ENCODE peak calls at places on chromosomes 3 and 15, in nine cellular contexts. T, P, Q, X, W, R, S, L and V are unnamed samples.

GRCh38 chr3:128286691-128287090 is 133.4 kb downstream of the EEFSEC start:
- DNase-seq in T (no peak), P (no peak), Q (no peak), X (no peak), W (no peak), R (no peak), S (no peak), L (no peak), V (no peak)

GRCh38 chr3:15724446-15724845 is 73.3 kb downstream of the ANKRD28 start:
- DNase-seq in T (no peak), P (no peak), Q (no peak), X (no peak), W (no peak), R (no peak), S (no peak), L (no peak), V (no peak)

GRCh38 chr3:30694668-30695067 is 88.3 kb downstream of the TGFBR2 start:
- DNase-seq in T (no peak), P (no peak), Q (no peak), X (no peak), W (no peak), R (no peak), S (no peak), L (no peak), V (no peak)

GRCh38 chr3:66499881-66500574 is 794 bp downstream of the LRIG1 start:
- DNase-seq in T (no peak), P (no peak), Q (peak), X (peak), W (no peak), R (no peak), S (peak), L (no peak), V (no peak)

GRCh38 chr3:44104043-44104442 is 137.6 kb upstream of the TOPAZ1 start:
- DNase-seq in T (no peak), P (no peak), Q (no peak), X (no peak), W (no peak), R (no peak), S (no peak), L (no peak), V (no peak)

GRCh38 chr15:43292375-43293078 is 25.8 kb upstream of the TGM5 start:
- DNase-seq in T (no peak), P (no peak), Q (no peak), X (no peak), W (no peak), R (no peak), S (no peak), L (no peak), V (no peak)

GRCh38 chr3:152944671-152945070 is 109.7 kb downstream of the P2RY1 start:
- DNase-seq in T (peak), P (no peak), Q (no peak), X (no peak), W (no peak), R (no peak), S (no peak), L (no peak), V (no peak)

GRCh38 chr3:62667714-62668113 is 207.5 kb downstream of the CADPS start:
- DNase-seq in T (peak), P (no peak), Q (no peak), X (no peak), W (no peak), R (no peak), S (peak), L (no peak), V (no peak)

GRCh38 chr15:83709246-83709645 is 55.3 kb downstream of the ADAMTSL3 start:
- DNase-seq in T (no peak), P (no peak), Q (no peak), X (no peak), W (no peak), R (no peak), S (no peak), L (no peak), V (no peak)

GRCh38 chr3:128917291-128917690 is 37.9 kb downstream of the ACAD9 start:
- DNase-seq in T (no peak), P (no peak), Q (no peak), X (no peak), W (no peak), R (no peak), S (no peak), L (no peak), V (no peak)

GRCh38 chr3:98731720-98732238 is 31.4 kb upstream of the ST3GAL6 start:
- DNase-seq in T (no peak), P (no peak), Q (no peak), X (peak), W (no peak), R (no peak), S (no peak), L (no peak), V (no peak)

GRCh38 chr3:97996988-97997387 is 24.8 kb upstream of the RIOX2 start:
- DNase-seq in T (no peak), P (no peak), Q (no peak), X (no peak), W (no peak), R (no peak), S (no peak), L (no peak), V (no peak)

GRCh38 chr3:188936597-188937107 is 235.1 kb upstream of the TPRG1 start:
- DNase-seq in T (no peak), P (no peak), Q (no peak), X (no peak), W (no peak), R (no peak), S (no peak), L (no peak), V (no peak)

GRCh38 chr3:180382781-180383180 is 219.2 kb upstream of the TTC14 start:
- DNase-seq in T (peak), P (no peak), Q (no peak), X (no peak), W (no peak), R (no peak), S (no peak), L (no peak), V (no peak)

GRCh38 chr3:56938545-56938944 is 121.9 kb upstream of the SPATA12 start:
- DNase-seq in T (no peak), P (no peak), Q (no peak), X (no peak), W (no peak), R (no peak), S (no peak), L (no peak), V (no peak)

GRCh38 chr3:139312959-139313358 is 30.9 kb upstream of the MRPS22 start:
- DNase-seq in T (no peak), P (no peak), Q (no peak), X (peak), W (no peak), R (no peak), S (no peak), L (no peak), V (peak)

GRCh38 chr3:41683666-41684350 is 278.1 kb downstream of the ULK4 start:
- DNase-seq in T (no peak), P (no peak), Q (no peak), X (peak), W (no peak), R (no peak), S (no peak), L (no peak), V (no peak)

GRCh38 chr3:112634786-112635541 is 6.0 kb downstream of the CCDC80 start:
- DNase-seq in T (no peak), P (no peak), Q (no peak), X (no peak), W (no peak), R (no peak), S (no peak), L (peak), V (no peak)

GRCh38 chr15:32641517-32642059 is at the start of gene SCG5:
- DNase-seq in T (peak), P (no peak), Q (no peak), X (no peak), W (no peak), R (no peak), S (no peak), L (no peak), V (no peak)

GRCh38 chr15:90435652-90436337 is 47.8 kb downstream of the IQGAP1 start:
- DNase-seq in T (no peak), P (no peak), Q (no peak), X (no peak), W (no peak), R (no peak), S (no peak), L (no peak), V (no peak)
- TF ChIP-seq CTCF in T (no peak), P (no peak), Q (no peak), X (no peak), W (no peak), R (no peak), S (no peak), L (no peak), V (no peak)

GRCh38 chr15:69797615-69798014 is 300.1 kb downstream of the TLE3 start:
- DNase-seq in T (no peak), P (no peak), Q (no peak), X (no peak), W (no peak), R (no peak), S (no peak), L (no peak), V (no peak)

GRCh38 chr15:69794643-69795461 is 302.9 kb downstream of the TLE3 start:
- DNase-seq in T (peak), P (no peak), Q (peak), X (no peak), W (no peak), R (no peak), S (no peak), L (no peak), V (peak)

GRCh38 chr15:69793783-69794451 is 303.8 kb downstream of the TLE3 start:
- DNase-seq in T (no peak), P (no peak), Q (no peak), X (no peak), W (no peak), R (no peak), S (no peak), L (no peak), V (no peak)

GRCh38 chr15:69797051-69797595 is 300.6 kb downstream of the TLE3 start:
- DNase-seq in T (no peak), P (no peak), Q (no peak), X (no peak), W (no peak), R (no peak), S (no peak), L (no peak), V (no peak)

DNA sequence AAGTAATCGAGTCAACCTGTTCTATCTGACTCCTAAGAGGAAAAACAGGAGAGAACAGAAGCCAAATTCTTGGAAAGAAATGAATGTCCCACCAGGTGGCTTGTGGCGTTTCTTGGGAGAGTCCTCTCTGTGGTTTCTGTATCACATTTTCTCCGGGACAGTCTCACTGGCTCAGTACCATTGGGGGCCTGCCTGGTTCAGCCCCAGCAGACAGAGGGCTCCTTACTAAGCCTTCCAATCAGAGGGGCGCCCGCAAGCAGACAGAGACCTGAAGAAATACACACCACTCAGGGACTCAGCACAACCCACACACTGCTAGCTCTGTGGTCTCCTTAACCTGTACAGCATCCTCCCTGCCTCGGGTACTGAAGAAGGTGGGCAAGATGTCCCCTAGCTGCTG is 302.1 kb downstream of the TLE3 start:
- DNase-seq in T (no peak), P (no peak), Q (no peak), X (no peak), W (no peak), R (no peak), S (no peak), L (no peak), V (no peak)
- H3K4me3 ChIP-seq in T (no peak), P (no peak), Q (no peak), X (no peak), W (no peak), R (no peak), S (no peak), L (no peak), V (no peak)

DNA sequence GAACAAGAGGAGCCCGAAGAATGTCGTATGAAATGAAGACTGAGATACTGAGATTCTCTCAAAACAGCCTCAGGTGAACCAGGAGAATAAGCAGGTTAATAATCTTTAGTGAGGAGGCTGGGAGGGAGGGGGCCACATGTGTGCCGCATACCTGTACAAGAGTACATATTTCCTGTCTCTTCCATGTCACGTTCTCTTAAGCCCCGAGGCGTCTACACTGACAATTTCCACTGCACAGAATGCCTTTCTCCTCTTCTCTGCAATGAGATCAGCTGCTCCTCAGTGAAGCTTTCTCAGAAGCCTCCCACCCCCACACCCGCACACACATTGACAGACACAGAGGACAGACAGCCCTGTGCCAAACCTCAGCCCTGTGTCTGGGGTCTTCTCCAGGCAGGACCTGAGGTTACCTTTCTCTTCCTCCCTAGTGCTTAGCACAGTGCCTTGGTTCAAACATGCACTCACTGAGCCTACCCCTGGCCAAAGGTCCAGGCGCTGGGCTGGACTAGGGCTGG is 55.4 kb downstream of the PDZRN3 start:
- DNase-seq in T (no peak), P (no peak), Q (no peak), X (peak), W (no peak), R (no peak), S (no peak), L (no peak), V (no peak)
- TF ChIP-seq CTCF in T (no peak), P (no peak), Q (no peak), X (no peak), W (no peak), R (no peak), S (no peak), L (no peak), V (no peak)

DNA sequence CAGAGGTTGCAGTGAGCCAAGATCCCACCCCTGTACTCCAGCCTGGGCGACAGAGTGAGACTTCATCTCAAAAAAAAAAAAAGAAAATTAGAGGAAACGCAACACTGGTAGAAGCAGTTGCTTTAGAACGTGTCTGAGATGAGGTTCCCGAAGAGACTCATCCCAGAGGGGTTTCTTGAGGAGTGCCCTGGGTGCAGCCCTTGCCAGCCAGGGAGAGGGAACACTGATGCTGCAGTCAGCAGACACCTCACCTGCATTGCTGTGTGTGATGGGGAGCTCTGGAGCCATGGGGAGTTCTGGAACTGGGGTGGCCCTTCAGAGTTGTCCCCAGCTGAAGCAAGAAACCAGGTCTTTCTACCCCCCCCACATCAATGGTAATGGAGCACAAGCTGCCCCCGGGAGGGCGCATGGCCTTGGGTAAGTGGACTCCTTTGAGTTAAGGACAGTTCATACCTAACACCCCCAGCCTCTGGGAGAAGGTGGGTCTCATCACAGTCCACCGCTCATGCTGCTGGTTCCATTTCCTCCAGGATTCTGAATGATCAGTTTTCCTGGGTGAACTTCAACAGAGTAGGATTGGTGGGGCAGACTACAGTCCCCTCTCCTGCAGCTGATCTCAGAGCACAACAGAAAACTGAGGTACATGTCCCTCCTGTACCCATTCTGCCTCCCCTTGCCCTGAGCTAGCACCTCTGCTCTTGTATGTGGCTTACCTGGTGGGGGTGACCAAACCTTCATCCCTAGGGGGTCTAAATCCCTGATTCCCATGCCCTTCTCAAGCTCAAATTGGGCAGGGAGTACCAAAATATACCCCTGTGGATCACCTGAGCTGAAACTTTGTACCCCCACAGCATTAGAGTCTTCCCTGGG is 18.7 kb upstream of the LRRC2 start:
- DNase-seq in T (no peak), P (no peak), Q (no peak), X (no peak), W (no peak), R (no peak), S (no peak), L (no peak), V (no peak)
- H3K4me3 ChIP-seq in T (no peak), P (no peak), Q (no peak), X (no peak), W (no peak), R (no peak), S (no peak), L (no peak), V (no peak)

GRCh38 chr3:11720220-11721113 is 76.8 kb upstream of the VGLL4 start:
- DNase-seq in T (peak), P (peak), Q (peak), X (peak), W (no peak), R (no peak), S (peak), L (peak), V (peak)
- TF ChIP-seq CTCF in T (no peak), P (no peak), Q (no peak), X (no peak), W (no peak), R (no peak), S (no peak), L (no peak), V (no peak)

DNA sequence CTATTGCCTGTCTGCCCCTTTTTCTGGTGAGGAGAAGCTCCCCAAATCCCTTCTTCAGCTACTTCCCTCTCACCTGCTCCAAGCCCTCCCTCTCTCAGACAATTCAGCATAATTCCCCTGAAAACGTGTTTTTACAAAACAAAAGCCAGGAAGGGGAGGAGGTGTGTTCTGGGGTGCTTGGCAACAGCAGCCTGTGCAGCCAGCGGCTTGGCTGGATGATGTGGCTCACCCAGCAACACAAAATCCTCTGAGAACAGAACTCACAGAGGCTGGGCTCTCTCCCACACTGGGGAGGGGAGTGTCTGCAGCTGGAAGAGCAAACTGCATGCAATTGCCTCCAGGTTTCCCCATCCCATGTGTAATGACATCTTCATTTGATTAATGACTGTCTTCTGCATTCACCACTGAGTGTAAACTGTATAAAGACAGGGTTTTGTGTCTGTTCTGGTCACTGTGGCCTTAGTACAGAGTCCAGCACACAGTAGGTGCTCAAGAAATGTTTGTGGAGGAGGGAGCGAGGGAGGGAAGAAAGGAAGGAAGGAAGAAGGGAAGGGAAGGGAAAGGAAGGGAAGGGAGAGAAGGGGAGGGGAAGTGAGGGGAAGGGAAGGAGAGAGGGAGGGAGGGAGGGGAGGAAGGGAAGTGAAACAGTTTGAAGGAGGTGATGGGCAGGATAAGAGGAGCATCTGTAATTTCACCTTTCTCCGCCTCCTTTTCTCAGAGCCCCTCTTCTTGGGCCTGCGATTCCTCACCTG is 70.1 kb upstream of the GLCE start:
- DNase-seq in T (peak), P (peak), Q (no peak), X (no peak), W (no peak), R (no peak), S (no peak), L (no peak), V (peak)
- H3K4me3 ChIP-seq in T (peak), P (no peak), Q (no peak), X (no peak), W (no peak), R (no peak), S (no peak), L (no peak), V (no peak)

GRCh38 chr3:52817860-52818259 is 12.6 kb downstream of the ITIH4 start:
- DNase-seq in T (no peak), P (no peak), Q (no peak), X (no peak), W (no peak), R (no peak), S (no peak), L (no peak), V (no peak)

GRCh38 chr3:52819936-52820335 is 10.5 kb downstream of the ITIH4 start:
- DNase-seq in T (peak), P (no peak), Q (no peak), X (no peak), W (no peak), R (no peak), S (peak), L (no peak), V (no peak)

GRCh38 chr3:52822363-52822762 is 8.1 kb downstream of the ITIH4 start:
- DNase-seq in T (no peak), P (no peak), Q (no peak), X (no peak), W (no peak), R (no peak), S (no peak), L (no peak), V (no peak)

GRCh38 chr3:52824037-52824436 is 6.4 kb downstream of the ITIH4 start:
- DNase-seq in T (no peak), P (no peak), Q (no peak), X (no peak), W (no peak), R (no peak), S (no peak), L (no peak), V (no peak)

GRCh38 chr3:52820741-52821140 is 9.7 kb downstream of the ITIH4 start:
- DNase-seq in T (peak), P (no peak), Q (no peak), X (peak), W (no peak), R (no peak), S (peak), L (peak), V (peak)
- TF ChIP-seq CTCF in T (peak), P (peak), Q (peak), X (peak), W (peak), R (peak), S (peak), L (peak), V (peak)

GRCh38 chr3:23808525-23808924 is 2.8 kb downstream of the UBE2E1 start:
- DNase-seq in T (no peak), P (no peak), Q (no peak), X (no peak), W (no peak), R (no peak), S (no peak), L (no peak), V (no peak)
- H3K4me3 ChIP-seq in T (peak), P (peak), Q (peak), X (no peak), W (peak), R (peak), S (no peak), L (peak), V (peak)

DNA sequence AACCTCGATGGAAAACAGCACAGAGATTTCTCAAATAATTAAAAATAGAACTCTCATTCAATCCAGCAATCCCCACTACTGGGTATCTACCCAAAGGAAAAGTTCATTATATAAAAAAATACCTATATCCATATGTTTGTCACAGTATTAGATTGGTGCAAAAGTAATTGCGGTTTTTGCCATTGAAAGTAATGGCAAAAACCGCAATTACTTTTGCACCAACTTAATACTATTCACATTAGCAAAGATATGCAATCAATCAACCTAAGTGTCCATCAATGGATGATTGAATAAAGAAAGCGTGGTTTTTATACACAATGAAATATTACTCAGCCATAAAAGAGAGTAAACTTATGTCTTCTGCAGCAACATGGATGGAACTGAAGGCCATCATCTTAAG is 12.2 kb upstream of the CCDC54 start:
- DNase-seq in T (no peak), P (no peak), Q (no peak), X (no peak), W (no peak), R (no peak), S (no peak), L (no peak), V (no peak)
- TF ChIP-seq CTCF in T (no peak), P (no peak), Q (no peak), X (no peak), W (no peak), R (no peak), S (no peak), L (no peak), V (no peak)

GRCh38 chr15:51335538-51335961 is 2.8 kb downstream of the CYP19A1 start:
- DNase-seq in T (no peak), P (no peak), Q (no peak), X (no peak), W (no peak), R (no peak), S (no peak), L (no peak), V (no peak)
- H3K4me3 ChIP-seq in T (no peak), P (no peak), Q (no peak), X (no peak), W (no peak), R (no peak), S (no peak), L (no peak), V (no peak)